ENCODE peak calls at places on chromosomes 7 and 10, in four cellular contexts. A, S, Y and O are unnamed samples.

GRCh38 chr10:124025638-124026336 is 67.6 kb downstream of the CHST15 start:
- DNase-seq in Y (peak; percentile 33), S (no peak), A (no peak), O (no peak)

GRCh38 chr10:130757271-130757670 is 554.2 kb downstream of the TCERG1L start:
- DNase-seq in A (no peak), S (no peak), Y (no peak), O (no peak)

GRCh38 chr10:110398419-110399162 is 93.9 kb upstream of the SMNDC1 start:
- DNase-seq in A (no peak), Y (no peak), S (no peak), O (no peak)

GRCh38 chr7:57348646-57349269 is 101.2 kb upstream of the ZNF716 start:
- DNase-seq in A (no peak), Y (no peak), S (no peak), O (no peak)

GRCh38 chr7:147510913-147511312 is 1079.7 kb upstream of the C7orf33 start:
- DNase-seq in A (no peak), Y (no peak), S (no peak), O (no peak)

GRCh38 chr7:34523233-34523918 is 134.6 kb upstream of the NPSR1 start:
- DNase-seq in A (no peak), Y (no peak), S (no peak), O (no peak)

GRCh38 chr7:31887006-31887405 is 183.2 kb downstream of the PDE1C start:
- DNase-seq in A (no peak), Y (no peak), S (no peak), O (no peak)

GRCh38 chr10:79942261-79943185 is 6.4 kb downstream of the SFTPD start:
- DNase-seq in A (no peak), Y (no peak), S (no peak), O (no peak)